ENCODE peak calls at places on chromosomes 12 and 14, in nine cellular contexts. One of them, this sample, is unnamed. For H3K36me3, the result is how much of the 10 kb centered on the place peaks cover.

GRCh38 chr14:23828001-23828400 is 125.6 kb upstream of the DHRS4 start:
- DNase-seq in MM.1S: no peak
- DNase-seq in esophagus squamous epithelium: no peak
- DNase-seq in suprapubic skin: no peak
- DNase-seq in fibroblast of lung: no peak
- DNase-seq in breast epithelium: no peak
- DNase-seq in lower lobe of right lung: no peak
- DNase-seq in heart right ventricle: no peak
- DNase-seq in HCT116: no peak
- DNase-seq in this sample: no peak

GRCh38 chr14:55701638-55702037 is 121.6 kb downstream of the KTN1 start:
- DNase-seq in MM.1S: no peak
- DNase-seq in esophagus squamous epithelium: no peak
- DNase-seq in suprapubic skin: no peak
- DNase-seq in fibroblast of lung: peak
- DNase-seq in breast epithelium: no peak
- DNase-seq in lower lobe of right lung: no peak
- DNase-seq in heart right ventricle: no peak
- DNase-seq in HCT116: no peak
- DNase-seq in this sample: no peak

GRCh38 chr12:51886021-51886710 is 1.7 kb upstream of the ANKRD33 start:
- DNase-seq in MM.1S: peak
- DNase-seq in esophagus squamous epithelium: no peak
- DNase-seq in suprapubic skin: peak
- DNase-seq in fibroblast of lung: peak
- DNase-seq in breast epithelium: no peak
- DNase-seq in lower lobe of right lung: peak
- DNase-seq in heart right ventricle: peak
- DNase-seq in HCT116: no peak
- DNase-seq in this sample: peak

GRCh38 chr14:24098927-24099813 is 5.1 kb downstream of the PCK2 start:
- DNase-seq in MM.1S: no peak
- DNase-seq in esophagus squamous epithelium: no peak
- DNase-seq in suprapubic skin: no peak
- DNase-seq in fibroblast of lung: no peak
- DNase-seq in breast epithelium: no peak
- DNase-seq in lower lobe of right lung: no peak
- DNase-seq in heart right ventricle: no peak
- DNase-seq in HCT116: no peak
- DNase-seq in this sample: no peak

GRCh38 chr12:79001404-79001803 is 136.8 kb downstream of the SYT1 start:
- DNase-seq in MM.1S: no peak
- DNase-seq in esophagus squamous epithelium: no peak
- DNase-seq in suprapubic skin: no peak
- DNase-seq in fibroblast of lung: no peak
- DNase-seq in breast epithelium: no peak
- DNase-seq in lower lobe of right lung: no peak
- DNase-seq in heart right ventricle: no peak
- DNase-seq in HCT116: no peak
- DNase-seq in this sample: no peak

GRCh38 chr14:94938016-94938415 is 168.1 kb upstream of the GSC start:
- DNase-seq in MM.1S: no peak
- DNase-seq in esophagus squamous epithelium: no peak
- DNase-seq in suprapubic skin: no peak
- DNase-seq in fibroblast of lung: no peak
- DNase-seq in breast epithelium: no peak
- DNase-seq in lower lobe of right lung: no peak
- DNase-seq in heart right ventricle: no peak
- DNase-seq in HCT116: no peak
- DNase-seq in this sample: no peak

GRCh38 chr12:132954471-132955048 is 1.5 kb downstream of the ZNF605 start:
- DNase-seq in MM.1S: no peak
- DNase-seq in esophagus squamous epithelium: no peak
- DNase-seq in suprapubic skin: no peak
- DNase-seq in fibroblast of lung: no peak
- DNase-seq in breast epithelium: no peak
- DNase-seq in lower lobe of right lung: no peak
- DNase-seq in heart right ventricle: no peak
- DNase-seq in HCT116: no peak
- DNase-seq in this sample: no peak

GRCh38 chr14:94850332-94851211 is 80.7 kb upstream of the GSC start:
- DNase-seq in MM.1S: no peak
- DNase-seq in esophagus squamous epithelium: no peak
- DNase-seq in suprapubic skin: no peak
- DNase-seq in fibroblast of lung: no peak
- DNase-seq in breast epithelium: no peak
- DNase-seq in lower lobe of right lung: no peak
- DNase-seq in heart right ventricle: no peak
- DNase-seq in HCT116: no peak
- DNase-seq in this sample: no peak

GRCh38 chr12:132172619-132173018 is 28.4 kb downstream of the NOC4L start:
- DNase-seq in MM.1S: no peak
- DNase-seq in esophagus squamous epithelium: no peak
- DNase-seq in suprapubic skin: no peak
- DNase-seq in fibroblast of lung: no peak
- DNase-seq in breast epithelium: no peak
- DNase-seq in lower lobe of right lung: no peak
- DNase-seq in heart right ventricle: peak
- DNase-seq in HCT116: no peak
- DNase-seq in this sample: no peak

GRCh38 chr14:63611078-63611477 is 30.6 kb downstream of the WDR89 start:
- DNase-seq in MM.1S: no peak
- DNase-seq in esophagus squamous epithelium: no peak
- DNase-seq in suprapubic skin: no peak
- DNase-seq in fibroblast of lung: no peak
- DNase-seq in breast epithelium: no peak
- DNase-seq in lower lobe of right lung: peak
- DNase-seq in heart right ventricle: no peak
- DNase-seq in HCT116: no peak
- DNase-seq in this sample: no peak

GRCh38 chr12:76614364-76614763 is 54.8 kb upstream of the OSBPL8 start:
- DNase-seq in MM.1S: no peak
- DNase-seq in esophagus squamous epithelium: no peak
- DNase-seq in suprapubic skin: no peak
- DNase-seq in fibroblast of lung: no peak
- DNase-seq in breast epithelium: no peak
- DNase-seq in lower lobe of right lung: no peak
- DNase-seq in heart right ventricle: no peak
- DNase-seq in HCT116: no peak
- DNase-seq in this sample: no peak

GRCh38 chr12:1972260-1972659 is 32.0 kb downstream of the DCP1B start:
- DNase-seq in MM.1S: no peak
- DNase-seq in esophagus squamous epithelium: no peak
- DNase-seq in suprapubic skin: no peak
- DNase-seq in fibroblast of lung: peak
- DNase-seq in breast epithelium: no peak
- DNase-seq in lower lobe of right lung: no peak
- DNase-seq in heart right ventricle: no peak
- DNase-seq in HCT116: no peak
- DNase-seq in this sample: no peak

GRCh38 chr12:124543052-124543590 is 24.3 kb downstream of the NCOR2 start:
- DNase-seq in MM.1S: no peak
- DNase-seq in esophagus squamous epithelium: no peak
- DNase-seq in suprapubic skin: peak
- DNase-seq in fibroblast of lung: no peak
- DNase-seq in breast epithelium: no peak
- DNase-seq in lower lobe of right lung: no peak
- DNase-seq in heart right ventricle: no peak
- DNase-seq in HCT116: no peak
- DNase-seq in this sample: no peak

GRCh38 chr12:115543269-115543668 is 734.2 kb downstream of the MED13L start:
- DNase-seq in MM.1S: no peak
- DNase-seq in esophagus squamous epithelium: no peak
- DNase-seq in suprapubic skin: no peak
- DNase-seq in fibroblast of lung: no peak
- DNase-seq in breast epithelium: no peak
- DNase-seq in lower lobe of right lung: no peak
- DNase-seq in heart right ventricle: no peak
- DNase-seq in HCT116: no peak
- DNase-seq in this sample: no peak

GRCh38 chr12:108823804-108824203 is 33.6 kb downstream of the SSH1 start:
- DNase-seq in MM.1S: no peak
- DNase-seq in esophagus squamous epithelium: no peak
- DNase-seq in suprapubic skin: no peak
- DNase-seq in fibroblast of lung: no peak
- DNase-seq in breast epithelium: no peak
- DNase-seq in lower lobe of right lung: no peak
- DNase-seq in heart right ventricle: no peak
- DNase-seq in HCT116: no peak
- DNase-seq in this sample: no peak

GRCh38 chr12:124286414-124286813 is 8.5 kb upstream of the RFLNA start:
- DNase-seq in MM.1S: no peak
- DNase-seq in esophagus squamous epithelium: no peak
- DNase-seq in suprapubic skin: no peak
- DNase-seq in fibroblast of lung: no peak
- DNase-seq in breast epithelium: no peak
- DNase-seq in lower lobe of right lung: no peak
- DNase-seq in heart right ventricle: no peak
- DNase-seq in HCT116: no peak
- DNase-seq in this sample: no peak

DNA sequence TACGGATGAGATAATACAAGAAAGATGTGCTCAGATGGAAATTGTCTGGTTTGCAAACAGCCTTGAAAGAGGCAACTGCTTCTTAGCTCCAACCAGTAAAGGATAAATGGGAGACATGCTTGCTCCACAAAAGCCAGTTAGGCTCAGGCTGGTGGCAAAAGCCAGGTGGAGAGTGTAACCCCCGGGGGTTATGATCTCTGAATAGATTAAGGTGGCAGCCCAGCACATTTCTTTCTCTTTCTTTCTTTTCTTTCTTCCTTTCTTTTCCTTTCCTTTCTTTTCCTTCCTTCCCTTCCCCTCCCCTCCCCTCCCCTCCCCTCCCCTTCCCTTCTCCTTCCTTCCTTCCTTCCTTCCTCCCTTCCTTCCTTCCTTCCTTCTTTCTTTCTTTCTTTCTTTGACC is 138.0 kb downstream of the KIF26A start:
- DNase-seq in MM.1S: no peak
- DNase-seq in esophagus squamous epithelium: no peak
- DNase-seq in suprapubic skin: no peak
- DNase-seq in fibroblast of lung: no peak
- DNase-seq in breast epithelium: no peak
- DNase-seq in lower lobe of right lung: no peak
- DNase-seq in heart right ventricle: no peak
- DNase-seq in HCT116: no peak
- DNase-seq in this sample: no peak
- H3K4me3 ChIP-seq in MM.1S: no peak
- H3K4me3 ChIP-seq in esophagus squamous epithelium: no peak
- H3K4me3 ChIP-seq in suprapubic skin: no peak
- H3K4me3 ChIP-seq in fibroblast of lung: no peak
- H3K4me3 ChIP-seq in breast epithelium: no peak
- H3K4me3 ChIP-seq in lower lobe of right lung: no peak
- H3K4me3 ChIP-seq in heart right ventricle: no peak
- H3K4me3 ChIP-seq in HCT116: no peak
- H3K4me3 ChIP-seq in this sample: no peak

DNA sequence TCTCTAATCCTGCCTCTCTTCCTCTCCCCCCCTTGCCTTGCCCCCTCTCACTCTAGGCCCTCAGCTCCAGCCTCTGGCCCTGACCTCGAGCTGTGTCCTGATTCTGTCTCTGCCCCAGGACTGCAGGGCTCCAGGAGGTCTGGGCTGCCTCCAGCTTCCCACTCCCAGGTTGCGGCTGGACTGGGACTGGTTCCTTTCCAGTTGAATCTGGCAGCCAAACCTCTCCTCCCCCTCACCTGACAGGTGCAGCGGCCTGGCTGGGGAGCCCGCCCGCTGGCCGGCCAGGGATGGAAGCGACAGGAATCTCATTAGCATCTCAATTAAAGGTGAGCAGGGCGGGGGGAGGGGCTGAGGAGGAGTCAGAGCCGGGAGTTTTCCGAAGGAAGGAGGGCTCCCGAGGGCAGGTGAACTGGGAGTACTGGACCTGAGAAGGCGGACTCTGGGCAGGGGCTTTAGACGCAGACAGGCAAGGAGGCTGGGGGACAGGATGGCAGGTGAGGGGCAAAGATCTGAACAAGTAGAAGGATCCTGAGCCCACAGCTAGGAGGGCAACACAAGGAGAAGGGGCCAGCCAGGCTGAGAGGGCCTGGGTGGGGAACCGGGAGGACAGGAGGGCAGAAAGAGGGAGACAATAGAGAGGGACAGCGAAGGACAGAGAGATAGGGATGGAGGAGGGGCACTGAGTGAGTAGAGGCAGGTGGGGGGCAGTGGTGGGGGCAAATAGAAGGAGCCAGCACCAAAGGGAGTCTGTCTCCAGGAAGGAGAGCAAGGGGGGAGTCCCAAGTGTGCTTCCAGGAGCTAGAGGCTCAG is at the start of gene SCNN1A:
- DNase-seq in MM.1S: no peak
- DNase-seq in esophagus squamous epithelium: no peak
- DNase-seq in suprapubic skin: peak
- DNase-seq in fibroblast of lung: no peak
- DNase-seq in breast epithelium: peak
- DNase-seq in lower lobe of right lung: peak
- DNase-seq in heart right ventricle: no peak
- DNase-seq in HCT116: no peak
- DNase-seq in this sample: no peak
- H3K27ac ChIP-seq in MM.1S: no peak
- H3K27ac ChIP-seq in esophagus squamous epithelium: peak
- H3K27ac ChIP-seq in suprapubic skin: peak
- H3K27ac ChIP-seq in fibroblast of lung: no peak
- H3K27ac ChIP-seq in breast epithelium: peak
- H3K27ac ChIP-seq in lower lobe of right lung: peak
- H3K27ac ChIP-seq in heart right ventricle: peak
- H3K27ac ChIP-seq in HCT116: peak
- H3K27ac ChIP-seq in this sample: no peak

GRCh38 chr12:12156835-12157234 is 86.1 kb downstream of the BCL2L14 start:
- DNase-seq in MM.1S: no peak
- DNase-seq in esophagus squamous epithelium: no peak
- DNase-seq in suprapubic skin: no peak
- DNase-seq in fibroblast of lung: no peak
- DNase-seq in breast epithelium: no peak
- DNase-seq in lower lobe of right lung: no peak
- DNase-seq in heart right ventricle: no peak
- DNase-seq in HCT116: no peak
- DNase-seq in this sample: no peak
- H3K36me3 ChIP-seq in MM.1S: under half
- H3K36me3 ChIP-seq in esophagus squamous epithelium: under half
- H3K36me3 ChIP-seq in suprapubic skin: under half
- H3K36me3 ChIP-seq in fibroblast of lung: under half
- H3K36me3 ChIP-seq in breast epithelium: under half
- H3K36me3 ChIP-seq in lower lobe of right lung: under half
- H3K36me3 ChIP-seq in heart right ventricle: under half
- H3K36me3 ChIP-seq in HCT116: under half
- H3K36me3 ChIP-seq in this sample: under half

GRCh38 chr12:102675672-102676071 is 195.3 kb upstream of the IGF1 start:
- DNase-seq in MM.1S: no peak
- DNase-seq in esophagus squamous epithelium: no peak
- DNase-seq in suprapubic skin: no peak
- DNase-seq in fibroblast of lung: no peak
- DNase-seq in breast epithelium: no peak
- DNase-seq in lower lobe of right lung: no peak
- DNase-seq in heart right ventricle: no peak
- DNase-seq in HCT116: no peak
- DNase-seq in this sample: no peak

GRCh38 chr12:102669056-102669455 is 188.7 kb upstream of the IGF1 start:
- DNase-seq in MM.1S: no peak
- DNase-seq in esophagus squamous epithelium: no peak
- DNase-seq in suprapubic skin: no peak
- DNase-seq in fibroblast of lung: no peak
- DNase-seq in breast epithelium: no peak
- DNase-seq in lower lobe of right lung: no peak
- DNase-seq in heart right ventricle: no peak
- DNase-seq in HCT116: no peak
- DNase-seq in this sample: no peak

GRCh38 chr12:102676812-102677211 is 196.4 kb upstream of the IGF1 start:
- DNase-seq in MM.1S: no peak
- DNase-seq in esophagus squamous epithelium: no peak
- DNase-seq in suprapubic skin: no peak
- DNase-seq in fibroblast of lung: no peak
- DNase-seq in breast epithelium: no peak
- DNase-seq in lower lobe of right lung: no peak
- DNase-seq in heart right ventricle: no peak
- DNase-seq in HCT116: no peak
- DNase-seq in this sample: no peak

GRCh38 chr12:102673606-102674005 is 193.2 kb upstream of the IGF1 start:
- DNase-seq in MM.1S: no peak
- DNase-seq in esophagus squamous epithelium: no peak
- DNase-seq in suprapubic skin: no peak
- DNase-seq in fibroblast of lung: no peak
- DNase-seq in breast epithelium: no peak
- DNase-seq in lower lobe of right lung: no peak
- DNase-seq in heart right ventricle: no peak
- DNase-seq in HCT116: no peak
- DNase-seq in this sample: no peak
- H3K4me3 ChIP-seq in MM.1S: no peak
- H3K4me3 ChIP-seq in esophagus squamous epithelium: no peak
- H3K4me3 ChIP-seq in suprapubic skin: no peak
- H3K4me3 ChIP-seq in fibroblast of lung: no peak
- H3K4me3 ChIP-seq in breast epithelium: no peak
- H3K4me3 ChIP-seq in lower lobe of right lung: no peak
- H3K4me3 ChIP-seq in heart right ventricle: no peak
- H3K4me3 ChIP-seq in HCT116: no peak
- H3K4me3 ChIP-seq in this sample: no peak

This sample was measured in naive thymus-derived CD4-positive, alpha-beta T cell.